ENCODE peak calls at places on chromosomes 7 and 10, in eight cellular contexts. One of them, this sample, is unnamed.

GRCh38 chr7:108167460-108167859 is 37.3 kb upstream of the LAMB4 start:
- DNase-seq in NB4: no peak
- DNase-seq in H1: no peak
- DNase-seq in HCT116: no peak
- DNase-seq in HepG2: no peak
- DNase-seq in endothelial cell of umbilical vein: no peak
- DNase-seq in K562: no peak
- DNase-seq in GM12878: no peak
- DNase-seq in this sample: no peak

GRCh38 chr10:24278519-24278889 is 69.6 kb downstream of the KIAA1217 start:
- DNase-seq in H1: no peak
- DNase-seq in endothelial cell of umbilical vein: no peak
- DNase-seq in NB4: no peak
- DNase-seq in HepG2: no peak
- DNase-seq in HCT116: no peak
- DNase-seq in K562: no peak
- DNase-seq in GM12878: no peak
- DNase-seq in this sample: no peak

GRCh38 chr7:107742678-107743566 is 1.0 kb upstream of the CBLL1 start:
- DNase-seq in H1: peak
- DNase-seq in HepG2: no peak
- DNase-seq in K562: peak
- DNase-seq in NB4: peak
- DNase-seq in endothelial cell of umbilical vein: no peak
- DNase-seq in HCT116: no peak
- DNase-seq in GM12878: peak
- DNase-seq in this sample: no peak

GRCh38 chr10:46525177-46525823 is 31.2 kb downstream of the GPRIN2 start:
- DNase-seq in endothelial cell of umbilical vein: peak
- DNase-seq in H1: no peak
- DNase-seq in HCT116: peak
- DNase-seq in HepG2: no peak
- DNase-seq in NB4: peak
- DNase-seq in GM12878: no peak
- DNase-seq in K562: no peak
- DNase-seq in this sample: peak

GRCh38 chr7:30406664-30407425 is 71.7 kb downstream of the NOD1 start:
- DNase-seq in endothelial cell of umbilical vein: no peak
- DNase-seq in H1: no peak
- DNase-seq in NB4: no peak
- DNase-seq in HepG2: no peak
- DNase-seq in HCT116: no peak
- DNase-seq in K562: no peak
- DNase-seq in GM12878: no peak
- DNase-seq in this sample: no peak

GRCh38 chr7:87628780-87629569 is 777 bp downstream of the RUNDC3B start:
- DNase-seq in endothelial cell of umbilical vein: peak
- DNase-seq in GM12878: no peak
- DNase-seq in HepG2: peak
- DNase-seq in H1: no peak
- DNase-seq in K562: no peak
- DNase-seq in NB4: no peak
- DNase-seq in HCT116: peak
- DNase-seq in this sample: no peak

GRCh38 chr7:117731455-117731854 is 141.8 kb downstream of the CTTNBP2 start:
- DNase-seq in GM12878: peak
- DNase-seq in K562: no peak
- DNase-seq in HepG2: no peak
- DNase-seq in HCT116: no peak
- DNase-seq in endothelial cell of umbilical vein: no peak
- DNase-seq in NB4: no peak
- DNase-seq in H1: no peak
- DNase-seq in this sample: no peak

GRCh38 chr7:1170741-1171501 is 10.9 kb upstream of the ZFAND2A start:
- DNase-seq in GM12878: no peak
- DNase-seq in NB4: peak
- DNase-seq in HepG2: peak
- DNase-seq in endothelial cell of umbilical vein: no peak
- DNase-seq in H1: no peak
- DNase-seq in HCT116: no peak
- DNase-seq in K562: no peak
- DNase-seq in this sample: no peak

GRCh38 chr10:60733189-60733815 is 45.0 kb upstream of the CDK1 start:
- DNase-seq in K562: peak
- DNase-seq in GM12878: no peak
- DNase-seq in HepG2: no peak
- DNase-seq in NB4: no peak
- DNase-seq in endothelial cell of umbilical vein: no peak
- DNase-seq in HCT116: peak
- DNase-seq in H1: no peak
- DNase-seq in this sample: peak

GRCh38 chr7:16604054-16604453 is 41.5 kb downstream of the ANKMY2 start:
- DNase-seq in HCT116: no peak
- DNase-seq in endothelial cell of umbilical vein: peak
- DNase-seq in GM12878: no peak
- DNase-seq in K562: no peak
- DNase-seq in HepG2: peak
- DNase-seq in H1: no peak
- DNase-seq in NB4: peak
- DNase-seq in this sample: no peak

GRCh38 chr7:37150180-37150579 is 298.5 kb downstream of the ELMO1 start:
- DNase-seq in endothelial cell of umbilical vein: no peak
- DNase-seq in GM12878: no peak
- DNase-seq in NB4: no peak
- DNase-seq in HCT116: no peak
- DNase-seq in HepG2: peak
- DNase-seq in K562: no peak
- DNase-seq in H1: no peak
- DNase-seq in this sample: no peak

GRCh38 chr7:132939495-132939894 is 142.4 kb downstream of the CHCHD3 start:
- DNase-seq in HCT116: no peak
- DNase-seq in NB4: no peak
- DNase-seq in H1: no peak
- DNase-seq in HepG2: no peak
- DNase-seq in endothelial cell of umbilical vein: no peak
- DNase-seq in K562: no peak
- DNase-seq in GM12878: no peak
- DNase-seq in this sample: no peak

GRCh38 chr7:2523461-2523905 is 3.9 kb downstream of the LFNG start:
- DNase-seq in HCT116: no peak
- DNase-seq in GM12878: no peak
- DNase-seq in endothelial cell of umbilical vein: no peak
- DNase-seq in K562: no peak
- DNase-seq in H1: no peak
- DNase-seq in HepG2: no peak
- DNase-seq in NB4: no peak
- DNase-seq in this sample: no peak

GRCh38 chr7:75920431-75921161 is 5.6 kb downstream of the POR start:
- DNase-seq in HCT116: no peak
- DNase-seq in NB4: no peak
- DNase-seq in HepG2: peak
- DNase-seq in K562: no peak
- DNase-seq in endothelial cell of umbilical vein: no peak
- DNase-seq in H1: no peak
- DNase-seq in GM12878: no peak
- DNase-seq in this sample: no peak
- TF ChIP-seq MAX in HCT116: no peak
- TF ChIP-seq MAX in NB4: no peak
- TF ChIP-seq MAX in HepG2: peak
- TF ChIP-seq MAX in K562: no peak
- TF ChIP-seq MAX in endothelial cell of umbilical vein: no peak
- TF ChIP-seq MAX in H1: no peak
- TF ChIP-seq MAX in GM12878: no peak
- TF ChIP-seq MAX in this sample: no peak

GRCh38 chr7:80279760-80280159 is 145.1 kb downstream of the GNAI1 start:
- DNase-seq in H1: no peak
- DNase-seq in NB4: no peak
- DNase-seq in K562: no peak
- DNase-seq in HCT116: no peak
- DNase-seq in GM12878: no peak
- DNase-seq in endothelial cell of umbilical vein: peak
- DNase-seq in HepG2: no peak
- DNase-seq in this sample: no peak

GRCh38 chr7:80273327-80273726 is 138.7 kb downstream of the GNAI1 start:
- DNase-seq in HCT116: no peak
- DNase-seq in endothelial cell of umbilical vein: no peak
- DNase-seq in NB4: no peak
- DNase-seq in HepG2: no peak
- DNase-seq in GM12878: no peak
- DNase-seq in H1: no peak
- DNase-seq in K562: no peak
- DNase-seq in this sample: no peak

GRCh38 chr7:80278737-80279136 is 144.1 kb downstream of the GNAI1 start:
- DNase-seq in endothelial cell of umbilical vein: no peak
- DNase-seq in H1: no peak
- DNase-seq in HepG2: no peak
- DNase-seq in K562: no peak
- DNase-seq in NB4: no peak
- DNase-seq in GM12878: no peak
- DNase-seq in HCT116: no peak
- DNase-seq in this sample: peak

GRCh38 chr7:80277434-80278427 is 143.1 kb downstream of the GNAI1 start:
- DNase-seq in H1: no peak
- DNase-seq in HCT116: peak
- DNase-seq in NB4: no peak
- DNase-seq in K562: no peak
- DNase-seq in endothelial cell of umbilical vein: peak
- DNase-seq in HepG2: no peak
- DNase-seq in GM12878: no peak
- DNase-seq in this sample: peak

DNA sequence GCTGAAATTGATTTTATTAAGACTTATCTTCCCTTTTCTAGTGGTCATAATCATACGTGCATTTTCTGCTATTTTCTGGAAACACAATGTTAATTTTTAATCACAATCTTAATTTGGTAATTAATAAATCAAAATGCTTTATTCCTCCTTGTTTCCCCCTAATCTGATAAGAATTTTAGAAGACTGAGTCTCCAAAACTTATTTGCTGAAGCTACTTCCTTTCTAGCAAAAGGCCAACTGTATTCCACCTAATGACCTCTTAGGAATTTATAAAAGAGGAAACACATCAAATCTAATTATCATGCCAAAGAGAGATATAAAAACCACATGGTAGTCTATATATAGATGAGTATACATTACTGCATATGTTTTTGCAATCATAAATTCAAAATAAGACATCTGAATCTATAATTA is 140.6 kb downstream of the GNAI1 start:
- DNase-seq in H1: no peak
- DNase-seq in HCT116: no peak
- DNase-seq in NB4: no peak
- DNase-seq in GM12878: no peak
- DNase-seq in HepG2: no peak
- DNase-seq in endothelial cell of umbilical vein: no peak
- DNase-seq in K562: no peak
- DNase-seq in this sample: no peak
- TF ChIP-seq MAX in H1: no peak
- TF ChIP-seq MAX in HCT116: no peak
- TF ChIP-seq MAX in NB4: no peak
- TF ChIP-seq MAX in GM12878: no peak
- TF ChIP-seq MAX in HepG2: no peak
- TF ChIP-seq MAX in endothelial cell of umbilical vein: no peak
- TF ChIP-seq MAX in K562: no peak
- TF ChIP-seq MAX in this sample: no peak

GRCh38 chr10:101558671-101559595 is 29.1 kb downstream of the POLL start:
- DNase-seq in GM12878: no peak
- DNase-seq in K562: no peak
- DNase-seq in HepG2: no peak
- DNase-seq in NB4: no peak
- DNase-seq in endothelial cell of umbilical vein: no peak
- DNase-seq in H1: no peak
- DNase-seq in HCT116: no peak
- DNase-seq in this sample: no peak
- TF ChIP-seq MAX in GM12878: no peak
- TF ChIP-seq MAX in K562: no peak
- TF ChIP-seq MAX in HepG2: no peak
- TF ChIP-seq MAX in NB4: no peak
- TF ChIP-seq MAX in endothelial cell of umbilical vein: no peak
- TF ChIP-seq MAX in H1: no peak
- TF ChIP-seq MAX in HCT116: no peak
- TF ChIP-seq MAX in this sample: no peak

GRCh38 chr7:81070956-81071355 is 152.1 kb upstream of the SEMA3C start:
- DNase-seq in HepG2: no peak
- DNase-seq in K562: no peak
- DNase-seq in endothelial cell of umbilical vein: no peak
- DNase-seq in GM12878: no peak
- DNase-seq in NB4: no peak
- DNase-seq in H1: no peak
- DNase-seq in HCT116: no peak
- DNase-seq in this sample: no peak

GRCh38 chr7:81075150-81075549 is 156.3 kb upstream of the SEMA3C start:
- DNase-seq in H1: no peak
- DNase-seq in HepG2: no peak
- DNase-seq in K562: no peak
- DNase-seq in HCT116: peak
- DNase-seq in endothelial cell of umbilical vein: no peak
- DNase-seq in GM12878: no peak
- DNase-seq in NB4: no peak
- DNase-seq in this sample: no peak

GRCh38 chr7:81079736-81080135 is 160.9 kb upstream of the SEMA3C start:
- DNase-seq in HCT116: no peak
- DNase-seq in NB4: no peak
- DNase-seq in H1: no peak
- DNase-seq in GM12878: no peak
- DNase-seq in endothelial cell of umbilical vein: no peak
- DNase-seq in HepG2: no peak
- DNase-seq in K562: no peak
- DNase-seq in this sample: no peak

DNA sequence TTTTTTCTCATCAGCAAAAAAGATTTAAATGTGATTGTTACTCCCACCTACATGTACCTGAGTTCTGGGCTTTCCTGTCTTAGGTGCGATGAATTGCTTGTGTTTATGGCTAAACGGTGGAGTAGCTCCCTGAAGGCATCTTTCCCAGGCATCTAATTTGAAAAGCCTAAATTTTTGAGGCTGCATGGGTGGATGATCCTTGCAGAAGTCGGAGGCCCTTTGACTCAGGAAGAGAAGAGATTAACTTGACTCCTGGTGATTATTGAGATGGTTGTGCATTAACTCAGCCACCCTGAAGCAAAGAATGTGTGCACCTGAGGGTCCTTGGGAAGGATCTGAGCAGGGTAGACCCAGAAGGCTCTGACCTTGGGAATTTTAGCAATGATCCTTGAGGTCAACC is 155.6 kb upstream of the SEMA3C start:
- DNase-seq in H1: no peak
- DNase-seq in GM12878: no peak
- DNase-seq in K562: no peak
- DNase-seq in HCT116: no peak
- DNase-seq in endothelial cell of umbilical vein: no peak
- DNase-seq in HepG2: no peak
- DNase-seq in NB4: no peak
- DNase-seq in this sample: no peak
- TF ChIP-seq MAX in H1: no peak
- TF ChIP-seq MAX in GM12878: no peak
- TF ChIP-seq MAX in K562: no peak
- TF ChIP-seq MAX in HCT116: no peak
- TF ChIP-seq MAX in endothelial cell of umbilical vein: no peak
- TF ChIP-seq MAX in HepG2: no peak
- TF ChIP-seq MAX in NB4: no peak
- TF ChIP-seq MAX in this sample: no peak

GRCh38 chr7:142862401-142863400 is 7.8 kb downstream of the EPHB6 start:
- DNase-seq in HepG2: no peak
- DNase-seq in endothelial cell of umbilical vein: no peak
- DNase-seq in HCT116: no peak
- DNase-seq in NB4: no peak
- DNase-seq in H1: no peak
- DNase-seq in K562: no peak
- DNase-seq in GM12878: no peak
- DNase-seq in this sample: no peak
- TF ChIP-seq MAX in HepG2: no peak
- TF ChIP-seq MAX in endothelial cell of umbilical vein: no peak
- TF ChIP-seq MAX in HCT116: no peak
- TF ChIP-seq MAX in NB4: no peak
- TF ChIP-seq MAX in H1: no peak
- TF ChIP-seq MAX in K562: no peak
- TF ChIP-seq MAX in GM12878: no peak
- TF ChIP-seq MAX in this sample: no peak